ENCODE peak calls at places on chromosomes 6 and 20, in five cellular contexts. S, Q, C, D and K are unnamed samples.

GRCh38 chr6:7954477-7955200 is 44.1 kb upstream of the TXNDC5 start:
- DNase-seq in S (no peak), Q (no peak), D (no peak), C (no peak), K (no peak)

GRCh38 chr6:42368156-42368555 is 83.6 kb downstream of the TRERF1 start:
- DNase-seq in C (peak; percentile 37), D (no peak), S (no peak), Q (peak; percentile 81), K (no peak)

GRCh38 chr20:50187403-50188051 is 3.1 kb upstream of the CEBPB start:
- DNase-seq in D (no peak), S (peak; percentile 59), C (no peak), Q (no peak), K (peak; percentile 66)

GRCh38 chr6:133337312-133337711 is 96.2 kb downstream of the EYA4 start:
- DNase-seq in Q (no peak), C (no peak), S (no peak), D (no peak), K (no peak)

GRCh38 chr6:52098649-52099184 is 11.3 kb upstream of the PKHD1 start:
- DNase-seq in C (no peak), S (no peak), D (peak; percentile 8), Q (no peak), K (no peak)

GRCh38 chr6:69631552-69632346 is 165.1 kb downstream of the LMBRD1 start:
- DNase-seq in C (no peak), Q (peak; percentile 1), S (no peak), D (peak; percentile 69), K (no peak)

GRCh38 chr6:84449220-84449619 is 221.8 kb upstream of the CEP162 start:
- DNase-seq in Q (no peak), D (no peak), S (no peak), C (no peak), K (no peak)

GRCh38 chr20:54472607-54473006 is 2.8 kb upstream of the DOK5 start:
- DNase-seq in Q (no peak), S (no peak), C (no peak), D (no peak), K (no peak)

GRCh38 chr6:87909849-87910248 is 137.8 kb upstream of the SPACA1 start:
- DNase-seq in D (no peak), Q (peak; percentile 25), C (no peak), S (no peak), K (no peak)

GRCh38 chr6:27893836-27894807 is 18.1 kb downstream of the OR2B2 start:
- DNase-seq in S (peak; percentile 90), Q (peak; percentile 82), D (peak; percentile 91), C (peak; percentile 68), K (peak; percentile 86)

GRCh38 chr6:137223370-137224131 is 4.4 kb upstream of the IFNGR1 start:
- DNase-seq in S (no peak), C (no peak), Q (peak; percentile 18), D (no peak), K (peak; percentile 84)

GRCh38 chr20:33914871-33915270 is 78.8 kb upstream of the RALY start:
- DNase-seq in D (peak; percentile 89), C (peak; percentile 9), S (no peak), Q (peak; percentile 30), K (no peak)

GRCh38 chr20:32742322-32743236 is 688 bp downstream of the COMMD7 start:
- DNase-seq in C (no peak), S (no peak), D (peak; percentile 24), Q (peak; percentile 31), K (no peak)

GRCh38 chr6:141401851-141402250 is 730.9 kb upstream of the GJE1 start:
- DNase-seq in S (no peak), Q (no peak), C (no peak), D (no peak), K (no peak)